ENCODE peak calls at places on chromosomes 7 and 10, in four cellular contexts. One of them, this sample, is unnamed. For H3K4me1, the result is how much of the 10 kb centered on the place peaks cover.

GRCh38 chr7:22696672-22697071 is 30.3 kb upstream of the IL6 start:
- DNase-seq in breast epithelium: no peak
- DNase-seq in cardiac muscle cell: no peak
- DNase-seq in left ventricle myocardium inferior: no peak
- DNase-seq in this sample: no peak

GRCh38 chr7:140251824-140252555 is 75.2 kb upstream of the KDM7A start:
- DNase-seq in breast epithelium: no peak
- DNase-seq in cardiac muscle cell: no peak
- DNase-seq in left ventricle myocardium inferior: no peak
- DNase-seq in this sample: no peak

GRCh38 chr10:116287906-116288501 is 15.0 kb upstream of the GFRA1 start:
- DNase-seq in breast epithelium: no peak
- DNase-seq in cardiac muscle cell: peak
- DNase-seq in left ventricle myocardium inferior: no peak
- DNase-seq in this sample: no peak

GRCh38 chr7:15561840-15562239 is at the start of gene AGMO:
- DNase-seq in breast epithelium: no peak
- DNase-seq in cardiac muscle cell: peak
- DNase-seq in left ventricle myocardium inferior: peak
- DNase-seq in this sample: no peak

GRCh38 chr10:133221331-133221730 is 8.7 kb upstream of the UTF1 start:
- DNase-seq in breast epithelium: no peak
- DNase-seq in cardiac muscle cell: no peak
- DNase-seq in left ventricle myocardium inferior: no peak
- DNase-seq in this sample: no peak

GRCh38 chr10:106618611-106619010 is 545.9 kb downstream of the SORCS1 start:
- DNase-seq in breast epithelium: no peak
- DNase-seq in cardiac muscle cell: no peak
- DNase-seq in left ventricle myocardium inferior: no peak
- DNase-seq in this sample: no peak

GRCh38 chr7:112362796-112363195 is 87.5 kb upstream of the IFRD1 start:
- DNase-seq in breast epithelium: peak
- DNase-seq in cardiac muscle cell: peak
- DNase-seq in left ventricle myocardium inferior: no peak
- DNase-seq in this sample: no peak

GRCh38 chr10:74977913-74978847 is 133.3 kb upstream of the SAMD8 start:
- DNase-seq in breast epithelium: no peak
- DNase-seq in cardiac muscle cell: no peak
- DNase-seq in left ventricle myocardium inferior: no peak
- DNase-seq in this sample: no peak

GRCh38 chr7:39754326-39755120 is 131.2 kb downstream of the RALA start:
- DNase-seq in breast epithelium: no peak
- DNase-seq in cardiac muscle cell: no peak
- DNase-seq in left ventricle myocardium inferior: no peak
- DNase-seq in this sample: no peak

GRCh38 chr7:101626069-101626671 is 2.9 kb downstream of the MYL10 start:
- DNase-seq in breast epithelium: no peak
- DNase-seq in cardiac muscle cell: no peak
- DNase-seq in left ventricle myocardium inferior: no peak
- DNase-seq in this sample: no peak

GRCh38 chr10:125605167-125605566 is 77.8 kb downstream of the TEX36 start:
- DNase-seq in breast epithelium: no peak
- DNase-seq in cardiac muscle cell: no peak
- DNase-seq in left ventricle myocardium inferior: no peak
- DNase-seq in this sample: no peak

GRCh38 chr7:93751421-93751820 is 139.1 kb downstream of the TFPI2 start:
- DNase-seq in breast epithelium: no peak
- DNase-seq in cardiac muscle cell: no peak
- DNase-seq in left ventricle myocardium inferior: no peak
- DNase-seq in this sample: no peak

GRCh38 chr10:103451091-103451801 is 924 bp downstream of the CALHM2 start:
- DNase-seq in breast epithelium: peak
- DNase-seq in cardiac muscle cell: no peak
- DNase-seq in left ventricle myocardium inferior: peak
- DNase-seq in this sample: no peak

GRCh38 chr10:91788527-91788926 is 9.7 kb upstream of the TNKS2 start:
- DNase-seq in breast epithelium: peak
- DNase-seq in cardiac muscle cell: no peak
- DNase-seq in left ventricle myocardium inferior: no peak
- DNase-seq in this sample: no peak

GRCh38 chr7:133977409-133978274 is 149.5 kb upstream of the LRGUK start:
- DNase-seq in breast epithelium: no peak
- DNase-seq in cardiac muscle cell: no peak
- DNase-seq in left ventricle myocardium inferior: no peak
- DNase-seq in this sample: no peak

GRCh38 chr10:106661133-106661766 is 503.3 kb downstream of the SORCS1 start:
- DNase-seq in breast epithelium: no peak
- DNase-seq in cardiac muscle cell: no peak
- DNase-seq in left ventricle myocardium inferior: no peak
- DNase-seq in this sample: no peak

GRCh38 chr10:49149881-49150280 is 16.1 kb upstream of the FAM170B start:
- DNase-seq in breast epithelium: no peak
- DNase-seq in cardiac muscle cell: no peak
- DNase-seq in left ventricle myocardium inferior: no peak
- DNase-seq in this sample: no peak

GRCh38 chr10:24718031-24718855 is 5.4 kb downstream of the ARHGAP21 start:
- DNase-seq in breast epithelium: no peak
- DNase-seq in cardiac muscle cell: no peak
- DNase-seq in left ventricle myocardium inferior: no peak
- DNase-seq in this sample: no peak

DNA sequence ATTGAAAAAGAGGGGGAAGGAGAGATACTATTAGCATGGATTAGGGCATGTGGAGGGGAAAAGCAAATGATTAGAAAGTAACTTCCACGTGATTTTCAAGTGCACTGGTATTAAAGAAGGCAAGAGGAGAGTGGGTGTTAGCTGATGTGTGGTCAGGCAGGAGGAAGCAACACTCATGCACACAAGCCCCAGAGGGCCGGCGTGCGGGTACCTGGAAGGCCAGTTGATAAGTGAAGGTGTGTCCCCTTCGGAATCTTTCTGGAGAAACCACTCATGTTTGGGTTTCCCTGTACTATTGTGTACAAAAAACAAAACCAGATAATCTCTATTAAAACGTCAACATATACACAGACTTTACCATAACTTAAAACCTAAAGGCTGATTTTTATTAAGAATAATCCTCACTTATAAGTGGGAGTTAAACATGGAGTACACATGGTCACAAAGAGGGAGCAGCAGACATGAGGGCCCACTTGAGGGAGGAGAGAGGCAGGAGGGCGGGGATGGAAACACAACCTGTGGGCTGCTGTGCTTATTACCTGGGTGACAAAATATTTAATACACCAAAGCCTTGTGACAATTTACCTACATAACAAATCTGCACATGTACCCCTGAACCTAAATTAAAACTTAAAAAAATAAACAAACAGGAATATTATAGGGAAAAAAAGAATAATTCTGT is 98.9 kb downstream of the SVIL start:
- DNase-seq in breast epithelium: no peak
- DNase-seq in cardiac muscle cell: peak
- DNase-seq in left ventricle myocardium inferior: no peak
- DNase-seq in this sample: no peak
- TF ChIP-seq CTCF in breast epithelium: no peak
- TF ChIP-seq CTCF in cardiac muscle cell: no peak
- TF ChIP-seq CTCF in left ventricle myocardium inferior: no peak
- TF ChIP-seq CTCF in this sample: no peak

DNA sequence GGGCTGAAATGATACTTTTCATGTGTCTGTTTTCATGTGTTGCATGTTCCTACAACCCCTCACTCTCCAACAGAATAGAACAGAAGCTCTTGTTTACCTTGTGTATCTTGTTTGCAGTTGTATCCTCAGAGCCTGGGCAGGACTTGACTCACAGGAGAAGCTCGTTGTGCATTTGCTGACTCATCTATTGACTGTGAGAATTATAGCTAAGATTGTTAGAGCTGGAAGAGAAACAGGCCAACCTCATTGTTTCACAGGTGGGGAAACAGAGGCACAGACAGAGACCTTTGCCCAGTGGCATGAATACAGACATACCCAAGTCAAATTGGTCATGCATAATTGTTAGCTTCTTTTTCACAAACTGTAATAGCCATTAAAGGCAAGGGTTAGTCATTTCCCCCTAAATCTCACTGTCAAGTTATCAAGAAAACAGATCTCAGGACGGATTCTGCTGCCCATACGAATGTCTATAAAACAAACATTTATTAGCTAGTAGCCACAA is 4.6 kb upstream of the TSPAN15 start:
- DNase-seq in breast epithelium: no peak
- DNase-seq in cardiac muscle cell: no peak
- DNase-seq in left ventricle myocardium inferior: no peak
- DNase-seq in this sample: no peak
- H3K4me1 ChIP-seq in breast epithelium: under half
- H3K4me1 ChIP-seq in cardiac muscle cell: under half
- H3K4me1 ChIP-seq in left ventricle myocardium inferior: under half
- H3K4me1 ChIP-seq in this sample: under half

GRCh38 chr7:129492406-129492805 is 9.9 kb upstream of the SMKR1 start:
- DNase-seq in breast epithelium: no peak
- DNase-seq in cardiac muscle cell: no peak
- DNase-seq in left ventricle myocardium inferior: no peak
- DNase-seq in this sample: no peak

GRCh38 chr7:129496653-129497052 is 5.7 kb upstream of the SMKR1 start:
- DNase-seq in breast epithelium: no peak
- DNase-seq in cardiac muscle cell: no peak
- DNase-seq in left ventricle myocardium inferior: no peak
- DNase-seq in this sample: no peak

GRCh38 chr7:129494041-129494440 is 8.3 kb upstream of the SMKR1 start:
- DNase-seq in breast epithelium: no peak
- DNase-seq in cardiac muscle cell: no peak
- DNase-seq in left ventricle myocardium inferior: no peak
- DNase-seq in this sample: no peak

GRCh38 chr7:129495987-129496386 is 6.3 kb upstream of the SMKR1 start:
- DNase-seq in breast epithelium: no peak
- DNase-seq in cardiac muscle cell: no peak
- DNase-seq in left ventricle myocardium inferior: no peak
- DNase-seq in this sample: no peak

GRCh38 chr7:129493555-129493954 is 8.8 kb upstream of the SMKR1 start:
- DNase-seq in breast epithelium: no peak
- DNase-seq in cardiac muscle cell: no peak
- DNase-seq in left ventricle myocardium inferior: no peak
- DNase-seq in this sample: no peak
- TF ChIP-seq CTCF in breast epithelium: no peak
- TF ChIP-seq CTCF in cardiac muscle cell: peak
- TF ChIP-seq CTCF in left ventricle myocardium inferior: no peak
- TF ChIP-seq CTCF in this sample: no peak

GRCh38 chr7:108002726-108003590 is at the start of gene LAMB1:
- DNase-seq in breast epithelium: no peak
- DNase-seq in cardiac muscle cell: peak
- DNase-seq in left ventricle myocardium inferior: peak
- DNase-seq in this sample: peak

GRCh38 chr7:108003591-108003935 is 602 bp upstream of the LAMB1 start:
- DNase-seq in breast epithelium: no peak
- DNase-seq in cardiac muscle cell: no peak
- DNase-seq in left ventricle myocardium inferior: no peak
- DNase-seq in this sample: no peak

GRCh38 chr7:108000875-108001758 is 1.8 kb downstream of the LAMB1 start:
- DNase-seq in breast epithelium: no peak
- DNase-seq in cardiac muscle cell: peak
- DNase-seq in left ventricle myocardium inferior: peak
- DNase-seq in this sample: no peak

GRCh38 chr7:107999814-108000560 is 3.0 kb downstream of the LAMB1 start:
- DNase-seq in breast epithelium: no peak
- DNase-seq in cardiac muscle cell: no peak
- DNase-seq in left ventricle myocardium inferior: no peak
- DNase-seq in this sample: no peak

DNA sequence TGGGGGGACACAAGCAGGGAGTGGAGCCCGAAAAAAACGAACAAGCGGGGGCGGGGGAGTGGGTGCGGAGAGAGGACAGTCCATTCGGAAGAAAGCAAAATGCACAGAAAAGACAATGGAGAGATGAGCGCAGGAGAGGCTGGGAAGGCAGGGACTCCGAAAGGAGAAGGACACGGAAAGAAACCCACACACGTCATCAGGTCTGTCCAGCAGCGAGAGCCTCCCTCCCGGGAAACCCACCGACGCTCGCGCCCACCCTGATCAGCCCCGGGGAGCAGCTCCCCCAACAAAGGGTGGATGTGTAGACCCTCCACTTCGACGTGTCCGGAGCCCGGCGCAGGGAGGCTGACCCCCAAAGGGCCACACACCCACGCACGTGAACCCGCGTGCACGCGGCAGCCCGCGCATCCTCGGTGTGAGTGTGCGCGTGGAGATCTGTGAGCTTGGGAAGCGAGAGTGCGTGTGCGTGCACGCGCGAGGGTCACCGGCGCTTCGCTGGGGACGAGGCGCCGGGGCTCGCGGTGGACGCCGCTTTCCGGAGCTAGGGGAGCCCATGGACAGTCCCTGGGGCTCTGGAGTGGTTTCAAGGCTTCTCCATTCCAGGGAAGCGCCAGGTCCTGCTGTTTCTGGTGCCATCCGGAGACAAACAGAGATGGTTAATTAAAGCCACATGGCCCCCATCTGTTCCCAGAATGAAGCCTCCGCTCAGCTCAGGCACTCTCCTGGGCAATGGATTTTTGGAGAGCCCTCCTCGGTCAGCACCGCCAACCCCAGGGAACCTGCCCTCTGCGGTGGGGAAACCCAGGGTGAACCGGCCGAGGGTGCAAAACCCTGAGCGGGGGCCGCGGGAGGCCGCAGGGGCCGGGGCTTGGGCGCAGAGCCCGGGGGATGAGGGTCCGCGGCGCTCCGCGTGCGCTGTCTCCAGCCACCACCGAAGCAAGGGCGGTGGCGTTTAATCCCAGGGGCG is 919 bp downstream of the LAMB1 start:
- DNase-seq in breast epithelium: no peak
- DNase-seq in cardiac muscle cell: peak
- DNase-seq in left ventricle myocardium inferior: peak
- DNase-seq in this sample: no peak
- H3K4me1 ChIP-seq in breast epithelium: under half
- H3K4me1 ChIP-seq in cardiac muscle cell: under half
- H3K4me1 ChIP-seq in left ventricle myocardium inferior: half or more
- H3K4me1 ChIP-seq in this sample: under half

DNA sequence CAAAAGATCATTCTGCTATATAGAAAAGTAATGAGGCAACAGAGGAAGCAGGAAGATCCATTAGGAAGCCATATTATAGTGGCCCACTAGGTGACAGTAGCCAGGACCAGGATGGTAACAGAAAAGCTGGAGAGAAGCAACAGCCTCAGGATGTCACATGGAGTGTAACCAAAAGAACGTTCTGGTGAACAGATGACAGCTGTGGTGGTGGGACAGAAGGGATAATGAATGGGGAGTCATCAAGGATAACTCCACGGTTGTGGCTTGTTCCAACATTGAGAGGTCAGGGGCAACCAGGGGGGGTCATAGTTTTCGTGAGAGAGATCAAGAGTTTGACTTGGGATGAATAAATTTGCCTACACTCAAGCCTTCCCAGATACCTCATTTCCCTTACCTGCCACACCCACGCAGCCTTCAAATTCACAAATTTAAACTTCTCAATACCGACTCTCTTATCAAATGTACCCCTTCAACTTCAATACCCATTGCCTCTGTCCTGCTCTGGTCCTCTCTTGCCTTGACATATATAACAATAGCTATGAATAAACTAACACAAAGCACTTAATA is 9.3 kb downstream of the TBL2 start:
- DNase-seq in breast epithelium: no peak
- DNase-seq in cardiac muscle cell: no peak
- DNase-seq in left ventricle myocardium inferior: no peak
- DNase-seq in this sample: no peak
- TF ChIP-seq CTCF in breast epithelium: no peak
- TF ChIP-seq CTCF in cardiac muscle cell: no peak
- TF ChIP-seq CTCF in left ventricle myocardium inferior: no peak
- TF ChIP-seq CTCF in this sample: no peak

This sample was measured in vagina.